ENCODE peak calls at places on chromosome 17, in six cellular contexts. O, G, M, Z, H and V are unnamed samples.
A peak's percentile ranks its signal among the peaks of the same experiment; 100 is the strongest.

GRCh38 chr17:72632026-72632684 is 460.3 kb downstream of the SLC39A11 start:
- DNase-seq in O (peak; percentile 85), G (no peak), M (peak; percentile 16), Z (no peak), H (no peak), V (no peak)

GRCh38 chr17:38333635-38334295 is 10.0 kb downstream of the GPR179 start:
- DNase-seq in O (peak; percentile 39), G (no peak), M (no peak), Z (no peak), H (no peak), V (no peak)

GRCh38 chr17:33463887-33464286 is 170.8 kb upstream of the ASIC2 start:
- DNase-seq in O (no peak), G (peak; percentile 30), M (no peak), Z (no peak), H (no peak), V (no peak)

GRCh38 chr17:2965621-2966275 is 97.7 kb downstream of the OR1D5 start:
- DNase-seq in O (peak; percentile 71), G (peak; percentile 48), M (no peak), Z (peak; percentile 89), H (no peak), V (no peak)

GRCh38 chr17:50904522-50905459 is 38.6 kb upstream of the TOB1 start:
- DNase-seq in O (peak; percentile 34), G (no peak), M (peak; percentile 84), Z (peak; percentile 95), H (peak; percentile 70), V (no peak)

GRCh38 chr17:17702821-17703607 is 21.8 kb downstream of the RAI1 start:
- DNase-seq in O (no peak), G (no peak), M (no peak), Z (no peak), H (no peak), V (no peak)

GRCh38 chr17:73548620-73549311 is 95.5 kb downstream of the SDK2 start:
- DNase-seq in O (no peak), G (no peak), M (no peak), Z (no peak), H (no peak), V (no peak)

GRCh38 chr17:27612160-27612767 is 18.7 kb upstream of the LGALS9 start:
- DNase-seq in O (no peak), G (no peak), M (no peak), Z (no peak), H (no peak), V (no peak)

GRCh38 chr17:61139219-61139618 is 260.4 kb upstream of the TBX2 start:
- DNase-seq in O (peak; percentile 44), G (peak; percentile 56), M (no peak), Z (peak; percentile 71), H (no peak), V (peak; percentile 68)

GRCh38 chr17:68176770-68177169 is 71.1 kb upstream of the AMZ2 start:
- DNase-seq in O (no peak), G (no peak), M (no peak), Z (no peak), H (no peak), V (no peak)

GRCh38 chr17:39208893-39209292 is 8.8 kb downstream of the RPL19 start:
- DNase-seq in O (no peak), G (no peak), M (no peak), Z (no peak), H (no peak), V (no peak)

GRCh38 chr17:10053976-10054551 is 144.3 kb downstream of the GAS7 start:
- DNase-seq in O (no peak), G (no peak), M (no peak), Z (no peak), H (no peak), V (no peak)

GRCh38 chr17:14547556-14547955 is 246.7 kb downstream of the HS3ST3B1 start:
- DNase-seq in O (no peak), G (no peak), M (no peak), Z (no peak), H (no peak), V (no peak)
- TF ChIP-seq CTCF in O (no peak), G (no peak), M (no peak), Z (no peak), H (no peak), V (no peak)

GRCh38 chr17:21140911-21141310 is 14.1 kb downstream of the DHRS7B start:
- DNase-seq in O (no peak), G (no peak), M (no peak), Z (no peak), H (no peak), V (no peak)
- H3K9me3 ChIP-seq in O (peaks cover 3% of the 10 kb centered on the region), G (peaks cover 6% of the 10 kb centered on the region), M (no peaks in the 10 kb centered on the region), Z (peaks cover 14% of the 10 kb centered on the region), H (no peaks in the 10 kb centered on the region), V (peaks cover 21% of the 10 kb centered on the region)

GRCh38 chr17:44314031-44314430 is 5.6 kb downstream of the RUNDC3A start:
- DNase-seq in O (no peak), G (no peak), M (no peak), Z (no peak), H (no peak), V (no peak)

GRCh38 chr17:44317545-44317944 is 7.1 kb downstream of the SLC25A39 start:
- DNase-seq in O (no peak), G (no peak), M (no peak), Z (no peak), H (no peak), V (no peak)

GRCh38 chr17:44314524-44314868 is 6.1 kb downstream of the RUNDC3A start:
- DNase-seq in O (no peak), G (no peak), M (no peak), Z (no peak), H (no peak), V (no peak)

GRCh38 chr17:44314869-44315661 is 6.7 kb downstream of the RUNDC3A start:
- DNase-seq in O (peak; percentile 75), G (peak; percentile 59), M (no peak), Z (no peak), H (no peak), V (no peak)

DNA sequence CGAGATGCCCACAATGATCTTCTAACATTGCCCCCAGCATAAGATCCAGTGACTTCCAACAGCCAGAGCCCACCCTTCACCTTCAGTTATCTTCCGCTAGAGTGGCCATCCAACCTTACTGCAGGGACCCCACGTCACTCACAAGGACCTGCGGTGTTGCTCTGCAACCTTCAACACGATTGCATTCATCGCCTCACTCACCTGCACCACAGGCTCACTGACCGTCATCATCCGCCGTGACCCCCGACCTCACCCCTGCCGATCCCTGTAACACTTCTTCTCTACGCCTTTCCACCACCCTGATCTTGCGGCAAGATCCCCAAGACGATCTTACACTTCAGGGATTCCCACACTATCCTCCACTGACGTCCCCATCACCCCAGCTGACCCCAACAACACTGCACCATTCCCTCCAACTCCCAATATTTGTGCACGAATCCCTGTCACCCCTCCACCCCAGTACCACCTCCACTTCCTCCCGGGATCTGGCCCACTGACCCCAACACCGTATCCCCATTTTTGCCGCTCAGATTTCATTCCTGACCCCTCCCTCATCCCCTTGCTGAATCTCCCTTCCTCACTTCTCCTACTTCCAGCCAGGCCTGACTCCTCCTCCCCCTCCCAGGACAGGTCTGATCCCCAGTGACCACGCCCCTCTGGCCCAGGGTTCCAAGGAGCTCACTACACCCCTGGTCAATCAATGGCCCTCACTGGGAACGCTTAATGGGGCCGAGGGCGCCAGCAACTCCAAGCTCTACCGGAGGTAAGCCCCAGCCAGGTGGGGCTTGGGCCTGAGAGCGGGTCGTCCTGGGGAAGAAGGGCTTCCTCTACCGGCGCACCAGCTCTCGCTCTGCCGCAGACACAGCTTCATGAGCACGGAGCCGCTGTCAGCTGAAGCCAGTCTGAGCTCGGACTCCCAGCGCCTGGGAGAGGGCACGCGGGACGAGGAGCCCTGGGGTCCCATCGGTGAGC is 7.6 kb downstream of the RUNDC3A start:
- DNase-seq in O (no peak), G (no peak), M (no peak), Z (no peak), H (no peak), V (no peak)
- TF ChIP-seq CTCF in O (no peak), G (no peak), M (no peak), Z (no peak), H (no peak), V (no peak)

GRCh38 chr17:16617481-16618060 is 36.1 kb downstream of the ZNF624 start:
- DNase-seq in O (no peak), G (no peak), M (no peak), Z (no peak), H (no peak), V (no peak)

GRCh38 chr17:16622540-16623277 is 30.9 kb downstream of the ZNF624 start:
- DNase-seq in O (no peak), G (no peak), M (no peak), Z (no peak), H (no peak), V (no peak)

DNA sequence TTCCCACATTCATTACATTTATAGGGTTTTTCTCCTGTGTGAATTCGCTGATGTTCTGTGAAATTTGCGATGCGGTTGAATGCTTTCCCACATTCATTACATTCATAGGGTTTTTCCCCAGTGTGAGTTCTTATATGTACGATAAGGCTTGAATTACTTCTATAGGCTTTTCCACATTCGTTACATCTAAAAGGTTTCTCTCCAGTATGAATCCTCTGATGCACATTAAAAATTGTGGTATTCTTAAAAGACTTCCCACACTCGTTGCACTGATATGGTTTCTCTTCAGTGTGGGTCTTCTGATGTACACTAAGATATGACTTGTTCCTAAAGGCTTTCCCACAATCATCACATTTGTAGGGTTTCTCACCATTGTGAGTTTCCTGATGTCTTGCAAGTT is 30.4 kb downstream of the ZNF624 start:
- DNase-seq in O (no peak), G (no peak), M (no peak), Z (no peak), H (no peak), V (no peak)
- H3K9me3 ChIP-seq in O (peaks cover 89% of the 10 kb centered on the region), G (peaks cover 57% of the 10 kb centered on the region), M (no peaks in the 10 kb centered on the region), Z (peaks cover 45% of the 10 kb centered on the region), H (peaks cover 6% of the 10 kb centered on the region), V (peaks cover 41% of the 10 kb centered on the region)

GRCh38 chr17:19713462-19713861 is 2.9 kb downstream of the SLC47A2 start:
- DNase-seq in O (peak; percentile 16), G (no peak), M (no peak), Z (no peak), H (no peak), V (no peak)
- TF ChIP-seq CTCF in O (peak; percentile 40), G (no peak), M (no peak), Z (no peak), H (no peak), V (peak; percentile 36)

GRCh38 chr17:57084802-57085447 is at the start of gene AKAP1:
- DNase-seq in O (peak; percentile 99), G (peak; percentile 94), M (peak; percentile 95), Z (peak; percentile 86), H (peak; percentile 93), V (peak; percentile 70)
- H3K9me3 ChIP-seq in O (no peaks in the 10 kb centered on the region), G (no peaks in the 10 kb centered on the region), M (no peaks in the 10 kb centered on the region), Z (no peaks in the 10 kb centered on the region), H (no peaks in the 10 kb centered on the region), V (no peaks in the 10 kb centered on the region)

GRCh38 chr17:8630802-8631553 is 453 bp upstream of the MYH10 start:
- DNase-seq in O (peak; percentile 97), G (peak; percentile 100), M (peak; percentile 99), Z (peak; percentile 49), H (peak; percentile 92), V (peak; percentile 100)
- TF ChIP-seq CTCF in O (peak; percentile 7), G (peak; percentile 18), M (no peak), Z (no peak), H (peak; percentile 27), V (peak; percentile 9)

GRCh38 chr17:75506888-75507287 is 8.4 kb downstream of the CASKIN2 start:
- DNase-seq in O (no peak), G (no peak), M (no peak), Z (no peak), H (no peak), V (no peak)
- H3K9me3 ChIP-seq in O (no peaks in the 10 kb centered on the region), G (no peaks in the 10 kb centered on the region), M (no peaks in the 10 kb centered on the region), Z (no peaks in the 10 kb centered on the region), H (no peaks in the 10 kb centered on the region), V (no peaks in the 10 kb centered on the region)